ENCODE peak calls at places on chromosomes 2 and 18, in nine cellular contexts. X, D, J, I, Z, N, B, F and S are unnamed samples.

GRCh38 chr2:224401641-224402342 is at the start of gene FAM124B:
- DNase-seq in X (peak; percentile 32), D (no peak), J (no peak), I (peak; percentile 99), Z (peak; percentile 70), N (peak; percentile 32), B (peak; percentile 86), F (peak; percentile 27), S (peak; percentile 41)

GRCh38 chr2:135337066-135337465 is 194.0 kb downstream of the ZRANB3 start:
- DNase-seq in X (no peak), D (no peak), J (no peak), I (peak; percentile 29), Z (no peak), N (no peak), B (no peak), F (no peak), S (no peak)

GRCh38 chr2:179106342-179107178 is 56.6 kb upstream of the CCDC141 start:
- DNase-seq in X (peak; percentile 7), D (no peak), J (peak; percentile 84), I (peak; percentile 99), Z (peak; percentile 65), N (no peak), B (peak; percentile 63), F (peak; percentile 86), S (peak; percentile 81)

GRCh38 chr18:37578886-37579513 is 13.4 kb upstream of the CELF4 start:
- DNase-seq in X (no peak), D (no peak), J (peak; percentile 44), I (no peak), Z (no peak), N (no peak), B (no peak), F (no peak), S (no peak)

GRCh38 chr2:241242306-241242705 is 53.8 kb downstream of the ANO7 start:
- DNase-seq in X (no peak), D (no peak), J (no peak), I (no peak), Z (no peak), N (no peak), B (no peak), F (no peak), S (no peak)

GRCh38 chr2:147660680-147661079 is 184.1 kb upstream of the ACVR2A start:
- DNase-seq in X (no peak), D (no peak), J (no peak), I (no peak), Z (no peak), N (no peak), B (no peak), F (no peak), S (no peak)

GRCh38 chr2:3823748-3824147 is 120.4 kb downstream of the DCDC2C start:
- DNase-seq in X (no peak), D (no peak), J (peak; percentile 8), I (no peak), Z (no peak), N (no peak), B (no peak), F (no peak), S (no peak)

GRCh38 chr2:127047054-127047453 is 59.9 kb downstream of the BIN1 start:
- DNase-seq in X (no peak), D (no peak), J (no peak), I (no peak), Z (peak; percentile 10), N (no peak), B (no peak), F (no peak), S (no peak)

GRCh38 chr2:60898567-60898966 is 17.2 kb downstream of the REL start:
- DNase-seq in X (no peak), D (no peak), J (no peak), I (no peak), Z (no peak), N (no peak), B (no peak), F (no peak), S (no peak)

GRCh38 chr2:60899892-60900249 is 18.5 kb downstream of the REL start:
- DNase-seq in X (no peak), D (no peak), J (no peak), I (no peak), Z (no peak), N (no peak), B (no peak), F (no peak), S (no peak)

GRCh38 chr2:60899230-60899891 is 18.0 kb downstream of the REL start:
- DNase-seq in X (no peak), D (no peak), J (no peak), I (peak; percentile 44), Z (no peak), N (no peak), B (no peak), F (no peak), S (no peak)
- TF ChIP-seq POLR2A in X (no peak), D (no peak), J (no peak), I (no peak), Z (no peak), N (no peak), B (no peak), F (no peak), S (no peak)

DNA sequence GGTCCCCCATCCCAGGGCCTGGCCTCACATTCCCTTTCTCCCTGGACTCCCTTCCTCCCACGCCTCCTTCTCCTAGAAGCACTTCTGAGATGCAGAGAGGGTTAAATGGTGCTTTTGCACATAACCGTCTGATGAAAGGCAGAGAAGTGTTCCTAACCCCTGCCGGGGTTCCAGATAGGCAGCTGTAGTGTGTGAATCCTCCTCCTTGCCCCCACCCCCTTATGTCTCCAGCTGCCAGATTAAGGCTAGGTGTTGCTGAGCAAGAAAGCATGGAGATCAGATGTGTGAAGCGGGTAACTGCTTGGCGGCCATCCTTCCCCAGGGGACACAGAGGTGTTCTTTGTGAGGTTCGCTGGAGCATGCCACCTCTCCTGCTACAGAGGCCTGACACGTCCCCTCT is 88.3 kb downstream of the NRP2 start:
- DNase-seq in X (no peak), D (no peak), J (no peak), I (no peak), Z (no peak), N (no peak), B (no peak), F (no peak), S (no peak)
- H3K27ac ChIP-seq in X (no peak overlapping the region), D (peak overlapping the region; percentile 43), J (peak overlapping the region; percentile 49), I (no peak overlapping the region), Z (peak overlapping the region; percentile 77), N (peak overlapping the region; percentile 45), B (no peak overlapping the region), F (no peak overlapping the region), S (no peak overlapping the region)

DNA sequence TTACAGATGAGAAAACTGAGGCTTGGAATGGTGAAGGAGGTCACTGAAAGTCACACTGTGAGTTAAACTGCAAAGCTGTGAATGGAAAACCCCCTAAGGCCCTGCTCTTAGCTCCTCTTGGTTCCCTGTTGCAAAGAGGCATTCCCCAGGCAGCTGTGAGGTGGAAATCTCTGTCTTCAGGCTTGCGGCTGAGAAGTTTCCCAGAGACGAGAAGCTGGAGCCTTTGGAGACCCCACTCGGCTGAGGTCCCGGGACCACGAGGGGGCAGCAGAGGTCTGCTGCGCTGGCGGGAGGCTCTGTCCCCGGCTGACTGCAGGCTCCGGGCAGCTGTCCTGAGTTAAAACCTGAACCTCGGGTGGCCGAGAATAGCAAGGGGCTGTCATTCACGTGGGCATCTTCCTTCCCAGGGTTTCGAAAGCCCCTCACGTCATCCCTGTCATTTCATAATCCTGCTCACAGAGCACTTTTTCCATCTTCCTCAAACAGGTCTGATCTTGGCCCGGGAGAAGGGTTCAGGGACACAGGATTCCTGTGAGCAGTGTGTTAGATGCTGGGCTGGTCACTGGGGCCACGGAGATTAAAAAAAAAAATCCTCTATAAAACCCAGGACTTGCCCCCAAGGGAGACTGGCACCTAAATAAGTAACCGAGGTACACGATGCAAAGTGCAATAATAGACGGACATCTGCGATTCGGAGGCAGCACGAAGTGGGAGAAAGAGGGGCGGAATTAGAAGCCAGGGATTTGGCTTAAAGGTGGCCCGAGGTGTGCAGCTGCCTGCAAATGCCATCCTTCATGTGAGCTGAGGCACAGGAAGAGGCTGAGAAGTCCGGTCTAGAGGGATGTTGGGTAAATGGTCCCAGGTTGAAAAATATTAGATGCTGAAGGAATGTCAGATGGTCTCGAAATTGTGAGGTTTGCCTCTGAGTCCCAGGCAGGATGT is 24.6 kb upstream of the ATOH8 start:
- DNase-seq in X (peak; percentile 92), D (no peak), J (peak; percentile 83), I (peak; percentile 76), Z (peak; percentile 92), N (peak; percentile 84), B (peak; percentile 91), F (peak; percentile 89), S (peak; percentile 90)
- TF ChIP-seq POLR2A in X (peak; percentile 33), D (no peak), J (no peak), I (no peak), Z (no peak), N (peak; percentile 8), B (no peak), F (no peak), S (no peak)

GRCh38 chr18:25284861-25285574 is 66.9 kb downstream of the ZNF521 start:
- DNase-seq in X (no peak), D (no peak), J (no peak), I (no peak), Z (no peak), N (no peak), B (no peak), F (no peak), S (no peak)
- H3K27ac ChIP-seq in X (no peak overlapping the region), D (peak overlapping the region; percentile 39), J (no peak overlapping the region), I (no peak overlapping the region), Z (no peak overlapping the region), N (no peak overlapping the region), B (peak overlapping the region; percentile 62), F (no peak overlapping the region), S (no peak overlapping the region)